ENCODE peak calls at places on chromosomes 12 and 14, in nine cellular contexts. B is B cell, Y is GM23338, M is GM13976, X is RWPE2, T is WTC11, J is Calu3, L is fibroblast of villous mesenchyme, R is breast epithelium. Z is an unnamed sample.

GRCh38 chr12:74608376-74608775 is 70.7 kb downstream of the ATXN7L3B start:
- DNase-seq in T (no peak), X (no peak), R (no peak), J (no peak), L (no peak), Y (no peak), B (no peak), M (no peak), Z (no peak)

GRCh38 chr14:51305761-51306160 is 65.7 kb downstream of the TMX1 start:
- DNase-seq in M (no peak), L (peak), Y (no peak), R (no peak), B (no peak), T (no peak), J (no peak), X (no peak), Z (no peak)

GRCh38 chr14:23829736-23830474 is 123.7 kb upstream of the DHRS4 start:
- DNase-seq in L (peak), B (no peak), R (no peak), T (no peak), Y (no peak), X (peak), M (no peak), J (peak), Z (no peak)

GRCh38 chr14:69951263-69951662 is 72.0 kb downstream of the SMOC1 start:
- DNase-seq in Y (no peak), L (no peak), B (no peak), X (no peak), M (no peak), T (no peak), J (no peak), R (no peak), Z (no peak)

GRCh38 chr12:30701056-30701455 is 5.4 kb upstream of the IPO8 start:
- DNase-seq in J (no peak), M (no peak), B (no peak), T (no peak), R (no peak), L (no peak), Y (no peak), X (no peak), Z (no peak)

GRCh38 chr14:101505216-101505970 is 55.9 kb upstream of the DIO3 start:
- DNase-seq in R (no peak), J (no peak), X (peak), Y (no peak), B (no peak), L (no peak), T (peak), M (no peak), Z (no peak)

GRCh38 chr14:98412431-98412830 is 859.6 kb downstream of the BCL11B start:
- DNase-seq in L (no peak), B (no peak), X (no peak), T (no peak), M (no peak), R (no peak), Y (no peak), J (no peak), Z (no peak)

GRCh38 chr14:75484711-75485429 is 37.4 kb upstream of the BATF start:
- DNase-seq in J (no peak), M (no peak), L (no peak), X (no peak), B (no peak), R (no peak), Y (no peak), T (no peak), Z (no peak)

GRCh38 chr12:122402264-122402663 is 20.2 kb downstream of the CLIP1 start:
- DNase-seq in Y (no peak), B (no peak), M (no peak), L (no peak), R (no peak), X (no peak), T (no peak), J (no peak), Z (no peak)

GRCh38 chr12:106631150-106631549 is 48.3 kb downstream of the RFX4 start:
- DNase-seq in R (no peak), L (no peak), X (no peak), M (no peak), Y (peak), T (no peak), J (no peak), B (no peak), Z (no peak)
- TF ChIP-seq CTCF in R (no peak), L (no peak), X (no peak), M (no peak), Y (peak), T (no peak), J (no peak), B (no peak), Z (no peak)

GRCh38 chr12:33813536-33813935 is 208.8 kb upstream of the ALG10 start:
- DNase-seq in Y (no peak), J (no peak), T (no peak), X (no peak), R (no peak), L (no peak), M (no peak), B (no peak), Z (no peak)

GRCh38 chr12:33818313-33818712 is 204.0 kb upstream of the ALG10 start:
- DNase-seq in L (no peak), M (no peak), T (no peak), X (no peak), J (no peak), R (no peak), B (no peak), Y (no peak), Z (no peak)

DNA sequence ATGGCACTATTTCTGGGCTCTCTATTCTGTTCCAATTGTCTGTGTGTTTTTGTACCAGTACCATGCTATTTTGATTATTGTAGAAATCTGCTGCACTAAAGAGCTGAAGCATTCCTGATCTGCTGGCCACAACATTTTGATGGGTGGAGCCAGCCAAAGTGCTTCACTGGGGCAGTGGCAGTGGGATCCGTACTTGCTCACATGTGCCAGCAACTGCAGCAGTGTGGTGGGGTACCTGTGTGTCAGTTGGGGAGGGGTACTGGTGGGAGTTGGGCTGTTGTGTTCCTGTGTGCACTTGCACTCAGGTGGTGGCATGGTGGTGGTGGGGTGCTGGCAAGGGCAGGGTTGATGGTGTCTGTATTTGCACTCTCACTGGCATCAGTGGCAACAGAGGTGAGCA is 204.6 kb upstream of the ALG10 start:
- DNase-seq in Y (no peak), J (no peak), T (no peak), L (no peak), R (no peak), X (no peak), M (no peak), B (no peak), Z (no peak)
- TF ChIP-seq CTCF in Y (no peak), J (no peak), T (no peak), L (no peak), R (no peak), X (no peak), M (no peak), B (no peak), Z (no peak)

DNA sequence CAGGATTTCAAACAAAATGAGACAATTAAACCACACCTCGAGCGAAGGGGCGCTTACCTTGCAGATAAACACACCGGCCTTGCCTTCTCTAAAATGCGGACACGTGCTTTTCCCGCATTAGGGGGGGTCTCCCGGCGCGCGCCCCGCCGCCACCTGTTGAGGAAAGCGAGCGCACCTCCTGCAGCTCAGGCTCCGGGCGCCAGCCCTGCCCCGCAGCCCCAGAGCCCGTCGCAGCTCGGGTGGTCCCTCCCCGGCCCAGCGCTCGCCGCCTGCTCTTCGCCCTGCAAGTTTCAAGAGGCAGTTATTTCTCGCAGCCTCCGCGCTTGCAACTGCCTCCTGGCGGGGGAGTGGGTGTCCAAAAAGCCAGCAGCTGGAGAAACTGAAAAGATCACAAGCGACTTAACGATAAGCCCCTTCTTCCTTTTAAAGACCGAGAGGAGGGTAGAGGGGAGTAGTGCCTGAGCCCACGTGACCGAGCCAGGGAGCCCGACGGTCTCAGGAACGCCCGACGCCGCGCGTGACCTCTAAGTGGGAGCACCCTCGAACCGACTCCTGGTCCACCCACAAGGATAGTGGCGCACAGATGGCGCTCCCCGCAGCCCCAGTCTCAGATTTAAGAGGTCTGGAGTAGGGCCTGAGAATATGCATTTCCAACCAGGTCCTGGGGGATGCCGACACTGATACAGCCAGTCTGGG is at the start of gene ESR2:
- DNase-seq in M (peak), L (peak), J (peak), B (peak), T (peak), X (no peak), R (no peak), Y (peak), Z (peak)
- TF ChIP-seq CTCF in M (peak), L (peak), J (no peak), B (no peak), T (no peak), X (no peak), R (no peak), Y (peak), Z (peak)

DNA sequence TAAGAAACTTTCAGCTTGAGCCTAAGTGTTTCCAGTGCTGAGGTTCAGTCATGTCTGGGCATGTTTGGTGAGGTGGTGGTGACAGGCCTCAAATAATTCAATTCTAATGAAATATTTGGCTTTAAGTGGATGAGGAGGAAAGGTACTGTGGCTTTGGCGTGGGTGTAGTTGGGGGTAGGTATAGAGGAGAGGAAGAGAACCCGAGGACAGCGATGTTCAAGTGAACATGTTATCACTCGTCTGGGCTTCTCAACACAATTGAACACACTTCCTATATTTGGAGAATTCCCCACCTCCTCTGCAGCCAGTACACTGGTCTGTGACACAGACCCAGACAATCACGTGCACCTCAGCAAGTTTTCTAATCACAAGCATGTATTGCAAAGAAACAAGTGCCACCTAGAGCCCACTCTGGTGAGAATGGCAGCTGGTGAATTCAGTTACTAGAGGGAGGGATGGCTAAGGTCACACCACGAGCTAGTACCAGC is 53.0 kb downstream of the IFNG-AS1 start:
- DNase-seq in L (no peak), R (peak), M (peak), Y (no peak), T (no peak), B (peak), J (no peak), X (no peak), Z (peak)
- TF ChIP-seq CTCF in L (no peak), R (no peak), M (no peak), Y (peak), T (no peak), B (peak), J (no peak), X (no peak), Z (no peak)